ENCODE peak calls at places on chromosomes 3 and 15, in five cellular contexts. Y is AG08395, G is astrocyte of the spinal cord, B is spleen, Q is Calu3. C is an unnamed sample.

GRCh38 chr3:155229086-155229485 is 64.4 kb downstream of the STRIT1 start:
- DNase-seq in Y (no peak), G (no peak), B (no peak), Q (no peak), C (no peak)

GRCh38 chr15:65164139-65164538 is 21.0 kb downstream of the CLPX start:
- DNase-seq in Y (no peak), G (no peak), B (no peak), Q (no peak), C (no peak)

GRCh38 chr3:136109499-136109898 is 86.6 kb downstream of the MSL2 start:
- DNase-seq in Y (no peak), G (no peak), B (no peak), Q (no peak), C (no peak)

GRCh38 chr15:50758712-50759205 is 6.7 kb downstream of the SPPL2A start:
- DNase-seq in Y (no peak), G (peak), B (no peak), Q (no peak), C (no peak)

GRCh38 chr15:62933388-62933787 is 109.2 kb upstream of the TPM1 start:
- DNase-seq in Y (no peak), G (no peak), B (no peak), Q (no peak), C (no peak)

GRCh38 chr3:139230391-139230790 is 113.4 kb upstream of the MRPS22 start:
- DNase-seq in Y (no peak), G (no peak), B (no peak), Q (no peak), C (no peak)

GRCh38 chr3:170054204-170054603 is 16.4 kb downstream of the GPR160 start:
- DNase-seq in Y (no peak), G (no peak), B (no peak), Q (no peak), C (no peak)

GRCh38 chr15:56683925-56684324 is 49.4 kb downstream of the ZNF280D start:
- DNase-seq in Y (no peak), G (no peak), B (no peak), Q (no peak), C (no peak)

GRCh38 chr15:100472015-100472414 is 56.7 kb downstream of the CERS3 start:
- DNase-seq in Y (no peak), G (no peak), B (no peak), Q (no peak), C (no peak)

GRCh38 chr15:75577401-75578205 is 1.5 kb downstream of the PTPN9 start:
- DNase-seq in Y (no peak), G (peak), B (no peak), Q (no peak), C (no peak)

GRCh38 chr3:66338927-66339326 is 118.1 kb downstream of the SLC25A26 start:
- DNase-seq in Y (peak), G (peak), B (no peak), Q (no peak), C (no peak)

GRCh38 chr15:65927545-65927944 is 58.3 kb downstream of the RAB11A start:
- DNase-seq in Y (no peak), G (no peak), B (no peak), Q (no peak), C (no peak)

C was measured in mucosa of gallbladder.